ENCODE peak calls at places on chromosome 17, in four cellular contexts. G is IMR-90, X is body of pancreas, D is lung. S is an unnamed sample.
A peak's percentile ranks its signal among the peaks of the same experiment; 100 is the strongest.

GRCh38 chr17:62135742-62136141 is 70.7 kb upstream of the MED13 start:
- DNase-seq in G (no peak), X (no peak), D (no peak), S (no peak)

GRCh38 chr17:49404371-49404770 is 10.3 kb downstream of the PHB1 start:
- DNase-seq in G (no peak), X (no peak), D (no peak), S (no peak)

GRCh38 chr17:80362428-80363119 is 52.4 kb upstream of the ENDOV start:
- DNase-seq in G (peak; percentile 83), X (peak; percentile 45), D (no peak), S (no peak)

GRCh38 chr17:10737168-10737622 is 7.4 kb upstream of the TMEM220 start:
- DNase-seq in G (peak; percentile 55), X (peak; percentile 66), D (peak; percentile 81), S (peak; percentile 84)

GRCh38 chr17:17206149-17206912 is at the start of gene PLD6:
- DNase-seq in G (peak; percentile 39), X (peak; percentile 93), D (peak; percentile 86), S (peak; percentile 69)

GRCh38 chr17:488993-489757 is 136.6 kb upstream of the RPH3AL start:
- DNase-seq in G (peak; percentile 20), X (no peak), D (no peak), S (no peak)

GRCh38 chr17:61285483-61286320 is 113.9 kb upstream of the TBX2 start:
- DNase-seq in G (peak; percentile 98), X (no peak), D (no peak), S (peak; percentile 43)

GRCh38 chr17:64406321-64407200 is 15.9 kb upstream of the PECAM1 start:
- DNase-seq in G (no peak), X (no peak), D (no peak), S (no peak)

GRCh38 chr17:50289268-50289667 is 15.0 kb downstream of the TMEM92 start:
- DNase-seq in G (peak; percentile 77), X (no peak), D (no peak), S (peak; percentile 62)

GRCh38 chr17:29129731-29130130 is 50.5 kb downstream of the MYO18A start:
- DNase-seq in G (no peak), X (no peak), D (no peak), S (no peak)

GRCh38 chr17:15463363-15463762 is 4.1 kb downstream of the CDRT4 start:
- DNase-seq in G (peak; percentile 92), X (no peak), D (peak; percentile 42), S (peak; percentile 89)

GRCh38 chr17:28756025-28756804 is 12.4 kb downstream of the TRAF4 start:
- DNase-seq in G (no peak), X (no peak), D (no peak), S (no peak)

GRCh38 chr17:77076046-77076882 is 64.5 kb upstream of the SEC14L1 start:
- DNase-seq in G (peak; percentile 9), X (no peak), D (no peak), S (peak; percentile 11)

GRCh38 chr17:48873212-48873611 is 19.4 kb upstream of the ATP5MC1 start:
- DNase-seq in G (peak; percentile 10), X (no peak), D (no peak), S (no peak)

GRCh38 chr17:49574283-49574892 is 1.3 kb upstream of the NXPH3 start:
- DNase-seq in G (no peak), X (no peak), D (no peak), S (no peak)

GRCh38 chr17:10744509-10745000 is 14.7 kb upstream of the TMEM220 start:
- DNase-seq in G (no peak), X (no peak), D (no peak), S (no peak)

GRCh38 chr17:80959330-80960036 is 32.2 kb upstream of the CHMP6 start:
- DNase-seq in G (peak; percentile 48), X (no peak), D (peak; percentile 45), S (peak; percentile 96)

GRCh38 chr17:59165933-59166342 is 10.4 kb downstream of the PRR11 start:
- DNase-seq in G (peak; percentile 60), X (no peak), D (no peak), S (peak; percentile 47)

GRCh38 chr17:15180121-15180561 is 85.0 kb downstream of the PMP22 start:
- DNase-seq in G (no peak), X (no peak), D (no peak), S (no peak)

GRCh38 chr17:80622170-80622466 is 77.5 kb downstream of the RPTOR start:
- DNase-seq in G (no peak), X (no peak), D (no peak), S (no peak)

GRCh38 chr17:61335845-61336655 is 63.6 kb upstream of the TBX2 start:
- DNase-seq in G (peak; percentile 78), X (peak; percentile 68), D (peak; percentile 49), S (no peak)

GRCh38 chr17:15309236-15309635 is 32.2 kb downstream of the TEKT3 start:
- DNase-seq in G (no peak), X (no peak), D (no peak), S (no peak)

GRCh38 chr17:56150631-56151030 is 2.6 kb upstream of the ANKFN1 start:
- DNase-seq in G (no peak), X (no peak), D (no peak), S (no peak)

GRCh38 chr17:41393294-41393693 is 4.1 kb downstream of the KRT31 start:
- DNase-seq in G (no peak), X (no peak), D (no peak), S (no peak)

GRCh38 chr17:39027037-39027436 is 59.8 kb upstream of the FBXO47 start:
- DNase-seq in G (no peak), X (peak; percentile 81), D (peak; percentile 49), S (peak; percentile 52)

GRCh38 chr17:37743875-37744632 is 805 bp downstream of the HNF1B start:
- DNase-seq in G (no peak), X (peak; percentile 54), D (peak; percentile 49), S (no peak)

GRCh38 chr17:37131064-37131463 is 182.3 kb downstream of the AATF start:
- DNase-seq in G (peak; percentile 53), X (no peak), D (no peak), S (peak; percentile 22)

GRCh38 chr17:2786176-2786881 is 9.9 kb upstream of the RAP1GAP2 start:
- DNase-seq in G (peak; percentile 69), X (peak; percentile 88), D (peak; percentile 80), S (peak; percentile 52)

GRCh38 chr17:40068584-40068916 is 5.8 kb downstream of the THRA start:
- DNase-seq in G (no peak), X (no peak), D (no peak), S (no peak)

GRCh38 chr17:40069751-40070643 is 7.2 kb downstream of the THRA start:
- DNase-seq in G (peak; percentile 46), X (no peak), D (no peak), S (peak; percentile 47)

GRCh38 chr17:40068917-40069750 is 6.4 kb downstream of the THRA start:
- DNase-seq in G (peak; percentile 84), X (peak; percentile 85), D (peak; percentile 74), S (peak; percentile 92)

GRCh38 chr17:40067710-40068109 is 4.9 kb downstream of the THRA start:
- DNase-seq in G (no peak), X (no peak), D (no peak), S (no peak)

DNA sequence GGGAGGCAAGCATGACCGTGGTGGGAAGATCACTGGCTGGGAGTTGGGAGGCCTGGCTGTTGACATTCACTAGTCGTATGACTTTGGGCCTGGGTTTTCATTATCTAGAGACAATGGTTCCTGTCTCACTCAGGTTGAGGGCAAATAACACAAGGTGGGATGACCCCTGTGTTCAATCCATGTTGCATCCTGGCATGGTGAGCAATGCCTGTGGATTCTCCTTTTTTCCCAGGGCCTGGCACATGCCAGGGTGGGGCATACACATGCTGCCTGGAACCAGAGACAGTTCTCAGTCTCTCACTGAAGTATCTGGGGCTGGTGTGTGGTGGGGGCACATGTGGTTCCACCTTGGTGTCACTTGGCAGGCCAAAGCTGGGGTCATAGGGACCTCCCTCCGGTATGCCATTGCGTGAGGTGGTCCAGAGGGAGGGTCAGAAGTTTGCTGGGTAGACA is 5.4 kb downstream of the THRA start:
- DNase-seq in G (no peak), X (no peak), D (no peak), S (peak; percentile 31)
- H3K4me1 ChIP-seq in G (peaks cover 61% of the 10 kb centered on the region), X (peaks cover 87% of the 10 kb centered on the region), D (peaks cover 62% of the 10 kb centered on the region), S (peaks cover 76% of the 10 kb centered on the region)

GRCh38 chr17:31536451-31536850 is 145.0 kb downstream of the RAB11FIP4 start:
- DNase-seq in G (no peak), X (no peak), D (no peak), S (no peak)

GRCh38 chr17:31533546-31534155 is 142.2 kb downstream of the RAB11FIP4 start:
- DNase-seq in G (peak; percentile 88), X (no peak), D (no peak), S (peak; percentile 80)

GRCh38 chr17:31532526-31532925 is 141.1 kb downstream of the RAB11FIP4 start:
- DNase-seq in G (no peak), X (no peak), D (no peak), S (no peak)

GRCh38 chr17:31535581-31535981 is 144.1 kb downstream of the RAB11FIP4 start:
- DNase-seq in G (no peak), X (no peak), D (no peak), S (no peak)

GRCh38 chr17:31534223-31534888 is 142.9 kb downstream of the RAB11FIP4 start:
- DNase-seq in G (peak; percentile 22), X (no peak), D (no peak), S (peak; percentile 27)
- H3K4me1 ChIP-seq in G (peaks cover 13% of the 10 kb centered on the region), X (peaks cover 13% of the 10 kb centered on the region), D (no peaks in the 10 kb centered on the region), S (peaks cover 25% of the 10 kb centered on the region)

DNA sequence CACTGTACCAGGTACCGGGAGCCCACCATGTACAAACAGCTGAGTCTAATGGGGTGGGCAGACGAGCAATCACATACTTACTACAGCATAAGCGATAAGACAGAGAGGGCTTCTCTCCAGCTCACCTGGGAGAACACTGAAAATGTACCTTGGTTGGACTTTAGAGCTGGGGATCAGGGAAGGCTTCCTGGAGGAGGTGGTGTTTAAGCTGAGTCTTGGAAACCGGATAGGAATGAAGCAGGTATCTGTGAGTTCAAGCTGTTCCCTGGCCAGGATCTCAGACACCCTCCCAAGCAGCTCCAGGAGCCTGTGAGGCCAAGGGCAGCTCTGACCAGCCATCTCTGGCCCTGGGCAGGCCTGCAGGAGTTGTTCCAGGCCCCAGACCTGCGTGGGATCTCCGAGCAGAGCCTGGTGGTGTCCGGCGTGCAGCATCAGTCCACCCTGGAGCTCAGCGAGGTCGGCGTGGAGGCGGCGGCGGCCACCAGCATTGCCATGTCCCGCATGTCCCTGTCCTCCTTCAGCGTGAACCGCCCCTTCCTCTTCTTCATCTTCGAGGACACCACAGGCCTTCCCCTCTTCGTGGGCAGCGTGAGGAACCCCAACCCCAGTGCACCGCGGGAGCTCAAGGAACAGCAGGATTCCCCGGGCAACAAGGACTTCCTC is 8.0 kb upstream of the SERPINF1 start:
- DNase-seq in G (no peak), X (no peak), D (no peak), S (no peak)
- H3K4me1 ChIP-seq in G (no peaks in the 10 kb centered on the region), X (peaks cover 20% of the 10 kb centered on the region), D (peaks cover 2% of the 10 kb centered on the region), S (peaks cover 15% of the 10 kb centered on the region)

DNA sequence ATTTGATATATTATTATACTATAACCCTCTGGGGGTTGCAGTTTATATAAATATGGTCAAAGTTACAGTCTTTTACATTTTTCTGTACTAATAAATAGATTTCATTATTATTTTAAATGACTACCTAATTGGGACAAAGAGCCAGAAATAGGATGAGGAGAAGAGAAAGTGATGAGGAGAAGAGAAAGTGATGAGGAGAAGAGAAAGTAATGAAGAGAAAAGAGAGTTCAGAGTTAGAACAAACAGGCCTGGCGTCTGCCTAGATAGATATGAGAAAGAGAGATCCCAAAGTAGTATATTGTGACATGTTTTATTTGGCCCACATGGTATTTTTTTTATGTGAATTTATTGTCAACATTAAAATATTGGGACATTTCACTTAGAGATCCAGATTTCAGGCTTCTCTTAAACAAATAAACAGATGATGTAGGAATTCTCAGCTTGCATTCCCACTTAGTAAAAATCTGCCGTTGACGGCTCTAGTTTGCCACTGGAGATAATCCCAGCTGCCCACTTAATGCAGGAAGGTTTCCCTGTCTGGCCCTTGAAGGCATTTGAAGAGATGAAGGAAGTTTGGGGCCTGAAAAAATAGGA is 210.7 kb downstream of the STX8 start:
- DNase-seq in G (peak; percentile 31), X (no peak), D (no peak), S (peak; percentile 59)
- H3K4me1 ChIP-seq in G (peaks cover 9% of the 10 kb centered on the region), X (peaks cover 10% of the 10 kb centered on the region), D (no peaks in the 10 kb centered on the region), S (peaks cover 38% of the 10 kb centered on the region)

S was measured in adipocyte.